ENCODE peak calls at places on chromosome 16, in five cellular contexts. One of them, this sample, is unnamed.

GRCh38 chr16:66120656-66121055 is 245.8 kb upstream of the CDH5 start:
- DNase-seq in brain microvascular endothelial cell: no peak
- DNase-seq in GM23338: no peak
- DNase-seq in nephron progenitor cell: no peak
- DNase-seq in AG04449: peak
- DNase-seq in this sample: no peak

GRCh38 chr16:84056933-84057332 is 14.3 kb upstream of the SLC38A8 start:
- DNase-seq in brain microvascular endothelial cell: no peak
- DNase-seq in GM23338: no peak
- DNase-seq in nephron progenitor cell: no peak
- DNase-seq in AG04449: no peak
- DNase-seq in this sample: no peak

GRCh38 chr16:55621771-55622170 is 34.0 kb upstream of the SLC6A2 start:
- DNase-seq in brain microvascular endothelial cell: no peak
- DNase-seq in GM23338: no peak
- DNase-seq in nephron progenitor cell: no peak
- DNase-seq in AG04449: no peak
- DNase-seq in this sample: no peak

GRCh38 chr16:3022208-3022696 is 1.5 kb downstream of the HCFC1R1 start:
- DNase-seq in brain microvascular endothelial cell: peak
- DNase-seq in GM23338: peak
- DNase-seq in nephron progenitor cell: peak
- DNase-seq in AG04449: peak
- DNase-seq in this sample: peak

GRCh38 chr16:2194166-2194834 is 2.1 kb downstream of the CASKIN1 start:
- DNase-seq in brain microvascular endothelial cell: peak
- DNase-seq in GM23338: no peak
- DNase-seq in nephron progenitor cell: peak
- DNase-seq in AG04449: no peak
- DNase-seq in this sample: peak

GRCh38 chr16:84360170-84360569 is 8.2 kb upstream of the ATP2C2 start:
- DNase-seq in brain microvascular endothelial cell: peak
- DNase-seq in GM23338: no peak
- DNase-seq in nephron progenitor cell: no peak
- DNase-seq in AG04449: no peak
- DNase-seq in this sample: no peak

GRCh38 chr16:66130296-66130910 is 236.1 kb upstream of the CDH5 start:
- DNase-seq in brain microvascular endothelial cell: peak
- DNase-seq in GM23338: no peak
- DNase-seq in nephron progenitor cell: no peak
- DNase-seq in AG04449: no peak
- DNase-seq in this sample: peak

GRCh38 chr16:89288577-89288844 is 71.0 kb downstream of the ZNF778 start:
- DNase-seq in brain microvascular endothelial cell: no peak
- DNase-seq in GM23338: no peak
- DNase-seq in nephron progenitor cell: no peak
- DNase-seq in AG04449: no peak
- DNase-seq in this sample: no peak

GRCh38 chr16:89827383-89828198 is 684 bp upstream of the SPIRE2 start:
- DNase-seq in brain microvascular endothelial cell: peak
- DNase-seq in GM23338: peak
- DNase-seq in nephron progenitor cell: peak
- DNase-seq in AG04449: no peak
- DNase-seq in this sample: peak

GRCh38 chr16:50166511-50167500 is 13.7 kb downstream of the TENT4B start:
- DNase-seq in brain microvascular endothelial cell: no peak
- DNase-seq in GM23338: no peak
- DNase-seq in nephron progenitor cell: no peak
- DNase-seq in AG04449: no peak
- DNase-seq in this sample: no peak

GRCh38 chr16:65122974-65123845 is 1.3 kb upstream of the CDH11 start:
- DNase-seq in brain microvascular endothelial cell: no peak
- DNase-seq in GM23338: peak
- DNase-seq in nephron progenitor cell: peak
- DNase-seq in AG04449: no peak
- DNase-seq in this sample: peak

GRCh38 chr16:85398688-85399582 is 214.2 kb upstream of the GSE1 start:
- DNase-seq in brain microvascular endothelial cell: no peak
- DNase-seq in GM23338: no peak
- DNase-seq in nephron progenitor cell: peak
- DNase-seq in AG04449: no peak
- DNase-seq in this sample: no peak

GRCh38 chr16:24988137-24988535 is 27.0 kb downstream of the ARHGAP17 start:
- DNase-seq in brain microvascular endothelial cell: no peak
- DNase-seq in GM23338: no peak
- DNase-seq in nephron progenitor cell: no peak
- DNase-seq in AG04449: no peak
- DNase-seq in this sample: peak

GRCh38 chr16:17359778-17360177 is 111.0 kb downstream of the XYLT1 start:
- DNase-seq in brain microvascular endothelial cell: no peak
- DNase-seq in GM23338: no peak
- DNase-seq in nephron progenitor cell: no peak
- DNase-seq in AG04449: no peak
- DNase-seq in this sample: peak

GRCh38 chr16:65069766-65070165 is 52.1 kb downstream of the CDH11 start:
- DNase-seq in brain microvascular endothelial cell: peak
- DNase-seq in GM23338: no peak
- DNase-seq in nephron progenitor cell: no peak
- DNase-seq in AG04449: no peak
- DNase-seq in this sample: no peak

GRCh38 chr16:78689536-78689935 is 590.1 kb downstream of the WWOX start:
- DNase-seq in brain microvascular endothelial cell: no peak
- DNase-seq in GM23338: no peak
- DNase-seq in nephron progenitor cell: no peak
- DNase-seq in AG04449: no peak
- DNase-seq in this sample: no peak

GRCh38 chr16:67936124-67936875 is at the start of gene PSMB10:
- DNase-seq in brain microvascular endothelial cell: peak
- DNase-seq in GM23338: peak
- DNase-seq in nephron progenitor cell: peak
- DNase-seq in AG04449: no peak
- DNase-seq in this sample: no peak

GRCh38 chr16:11964761-11965539 is at the start of gene TNFRSF17:
- DNase-seq in brain microvascular endothelial cell: no peak
- DNase-seq in GM23338: no peak
- DNase-seq in nephron progenitor cell: no peak
- DNase-seq in AG04449: no peak
- DNase-seq in this sample: peak
- TF ChIP-seq CTCF in brain microvascular endothelial cell: no peak
- TF ChIP-seq CTCF in GM23338: no peak
- TF ChIP-seq CTCF in nephron progenitor cell: no peak
- TF ChIP-seq CTCF in AG04449: no peak
- TF ChIP-seq CTCF in this sample: no peak

GRCh38 chr16:5633845-5634440 is 536.3 kb upstream of the EEF2KMT start:
- DNase-seq in brain microvascular endothelial cell: peak
- DNase-seq in GM23338: peak
- DNase-seq in nephron progenitor cell: no peak
- DNase-seq in AG04449: no peak
- DNase-seq in this sample: peak
- TF ChIP-seq CTCF in brain microvascular endothelial cell: peak
- TF ChIP-seq CTCF in GM23338: peak
- TF ChIP-seq CTCF in nephron progenitor cell: peak
- TF ChIP-seq CTCF in AG04449: no peak
- TF ChIP-seq CTCF in this sample: peak

DNA sequence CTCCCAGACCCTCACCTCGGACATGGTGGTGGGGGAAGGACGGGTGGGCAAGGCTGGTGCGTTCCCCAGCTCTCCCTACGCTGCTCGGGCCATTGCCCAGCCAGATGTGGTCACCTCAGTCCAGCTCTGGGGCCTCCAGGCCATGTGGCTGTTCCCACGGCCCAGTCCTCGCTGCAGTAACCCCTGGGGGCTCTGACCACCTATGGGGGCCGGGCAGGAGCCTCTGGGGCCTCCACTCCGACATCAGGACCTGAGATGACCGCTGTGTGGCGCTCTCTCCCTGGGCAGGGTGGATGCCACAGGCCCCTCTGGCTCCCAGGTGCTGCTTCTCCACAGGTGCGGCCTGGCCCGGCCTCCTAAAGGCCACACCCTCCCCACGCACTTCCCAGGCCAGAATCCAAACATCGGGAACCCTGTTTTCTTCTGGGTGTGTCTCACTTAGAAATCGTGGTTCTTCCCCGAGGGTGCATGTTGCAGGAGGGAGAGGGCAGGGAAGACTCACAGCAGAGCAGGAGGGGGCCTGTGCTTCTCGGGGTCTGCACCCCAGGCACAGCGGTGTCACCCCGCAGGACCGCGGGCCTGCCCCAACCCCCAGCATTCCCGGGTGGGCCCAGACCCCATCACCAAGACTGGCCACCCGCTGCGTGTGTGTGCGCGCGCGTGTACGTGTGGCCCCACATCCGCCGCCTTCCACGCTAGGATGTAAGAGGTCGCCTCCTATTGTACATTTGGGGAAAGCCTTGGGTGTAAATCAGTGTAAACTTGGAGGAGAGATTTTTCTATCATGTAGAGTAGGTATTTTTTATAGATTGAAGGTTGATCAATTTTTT is 5.9 kb upstream of the CAPN15 start:
- DNase-seq in brain microvascular endothelial cell: no peak
- DNase-seq in GM23338: peak
- DNase-seq in nephron progenitor cell: no peak
- DNase-seq in AG04449: no peak
- DNase-seq in this sample: no peak
- TF ChIP-seq CTCF in brain microvascular endothelial cell: peak
- TF ChIP-seq CTCF in GM23338: peak
- TF ChIP-seq CTCF in nephron progenitor cell: no peak
- TF ChIP-seq CTCF in AG04449: no peak
- TF ChIP-seq CTCF in this sample: peak

DNA sequence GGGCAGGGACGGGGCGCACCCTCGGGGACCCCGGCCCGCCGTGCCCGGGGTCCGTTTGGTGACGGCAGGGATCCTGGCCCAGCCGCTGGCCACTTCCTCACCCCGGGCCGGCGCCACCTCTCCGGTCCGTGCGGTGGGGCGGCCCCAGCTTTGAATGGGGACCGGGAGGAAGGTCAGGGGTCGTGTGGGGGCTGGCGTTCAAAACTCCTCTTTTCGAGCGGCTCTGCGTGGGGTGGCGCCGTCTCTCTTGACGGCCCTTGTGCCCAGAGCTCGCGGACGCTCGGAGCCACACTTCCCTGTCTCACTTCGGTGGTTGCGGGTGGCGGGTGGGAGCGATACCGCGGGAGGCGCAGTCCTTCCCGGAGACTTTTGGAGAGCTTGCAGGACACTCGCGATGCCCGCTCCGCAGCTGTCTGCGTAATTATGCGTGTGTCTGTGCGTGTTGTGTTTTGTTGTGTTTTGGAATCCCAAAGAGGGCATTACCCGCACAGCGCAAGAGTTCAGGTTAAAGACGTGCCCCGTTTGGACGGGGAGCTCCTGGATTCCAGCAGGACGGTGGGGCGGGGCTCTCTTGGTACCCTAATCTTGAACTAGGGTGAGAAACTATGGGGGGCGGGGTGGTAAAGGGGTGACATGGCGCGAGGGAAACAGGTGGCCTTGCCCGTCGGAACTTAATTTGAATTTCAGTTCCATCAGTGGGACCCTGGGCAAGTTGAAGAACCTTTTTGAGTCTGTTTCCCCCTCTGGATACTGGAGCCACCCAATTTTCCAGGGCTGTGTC is 639 bp downstream of the PLCG2 start:
- DNase-seq in brain microvascular endothelial cell: no peak
- DNase-seq in GM23338: peak
- DNase-seq in nephron progenitor cell: peak
- DNase-seq in AG04449: no peak
- DNase-seq in this sample: no peak
- TF ChIP-seq CTCF in brain microvascular endothelial cell: no peak
- TF ChIP-seq CTCF in GM23338: no peak
- TF ChIP-seq CTCF in nephron progenitor cell: no peak
- TF ChIP-seq CTCF in AG04449: no peak
- TF ChIP-seq CTCF in this sample: no peak

DNA sequence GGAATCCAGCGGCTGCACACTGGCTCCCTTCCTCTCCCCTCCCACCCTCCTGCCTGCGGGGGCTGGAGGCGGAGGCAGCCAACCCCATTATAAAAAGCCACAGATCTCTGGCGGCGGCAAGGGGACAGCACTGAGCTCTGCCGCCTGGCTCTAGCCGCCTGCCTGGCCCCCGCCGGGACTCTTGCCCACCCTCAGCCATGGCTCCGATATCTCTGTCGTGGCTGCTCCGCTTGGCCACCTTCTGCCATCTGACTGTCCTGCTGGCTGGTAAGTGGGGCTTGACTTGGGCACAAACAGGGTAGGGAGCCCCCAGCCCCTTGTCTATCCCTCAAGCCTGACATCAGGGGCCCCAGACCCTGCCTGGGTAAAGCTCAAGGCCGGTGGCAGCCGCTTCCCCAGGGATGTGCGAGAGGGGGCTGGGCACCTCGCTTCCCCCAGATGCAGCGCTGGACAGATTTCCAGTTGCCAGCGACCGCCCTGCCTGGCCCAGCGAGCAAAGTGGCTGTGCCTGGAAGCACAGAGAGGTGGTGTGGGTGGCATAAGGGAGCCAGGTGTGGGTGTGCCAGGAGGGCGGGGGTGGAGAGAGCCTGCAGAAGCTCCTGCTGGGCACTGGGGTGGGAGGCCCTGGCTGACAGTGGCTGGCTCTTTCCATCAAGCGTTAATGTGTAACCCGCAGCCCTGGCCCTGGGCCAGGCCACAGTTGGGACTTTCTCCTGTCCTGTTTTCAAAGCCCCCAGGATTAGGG is at the start of gene CX3CL1:
- DNase-seq in brain microvascular endothelial cell: peak
- DNase-seq in GM23338: peak
- DNase-seq in nephron progenitor cell: peak
- DNase-seq in AG04449: no peak
- DNase-seq in this sample: peak
- TF ChIP-seq CTCF in brain microvascular endothelial cell: peak
- TF ChIP-seq CTCF in GM23338: peak
- TF ChIP-seq CTCF in nephron progenitor cell: no peak
- TF ChIP-seq CTCF in AG04449: no peak
- TF ChIP-seq CTCF in this sample: no peak

GRCh38 chr16:16047761-16048160 is 98.3 kb downstream of the ABCC1 start:
- DNase-seq in brain microvascular endothelial cell: no peak
- DNase-seq in GM23338: no peak
- DNase-seq in nephron progenitor cell: no peak
- DNase-seq in AG04449: no peak
- DNase-seq in this sample: no peak

GRCh38 chr16:16045311-16045710 is 95.9 kb downstream of the ABCC1 start:
- DNase-seq in brain microvascular endothelial cell: no peak
- DNase-seq in GM23338: no peak
- DNase-seq in nephron progenitor cell: no peak
- DNase-seq in AG04449: no peak
- DNase-seq in this sample: no peak

GRCh38 chr16:16042076-16042475 is 92.7 kb downstream of the ABCC1 start:
- DNase-seq in brain microvascular endothelial cell: peak
- DNase-seq in GM23338: no peak
- DNase-seq in nephron progenitor cell: no peak
- DNase-seq in AG04449: peak
- DNase-seq in this sample: peak

GRCh38 chr16:16048904-16049582 is 99.6 kb downstream of the ABCC1 start:
- DNase-seq in brain microvascular endothelial cell: no peak
- DNase-seq in GM23338: no peak
- DNase-seq in nephron progenitor cell: no peak
- DNase-seq in AG04449: no peak
- DNase-seq in this sample: no peak

GRCh38 chr16:16045879-16046278 is 96.5 kb downstream of the ABCC1 start:
- DNase-seq in brain microvascular endothelial cell: no peak
- DNase-seq in GM23338: peak
- DNase-seq in nephron progenitor cell: peak
- DNase-seq in AG04449: no peak
- DNase-seq in this sample: no peak
- TF ChIP-seq CTCF in brain microvascular endothelial cell: no peak
- TF ChIP-seq CTCF in GM23338: peak
- TF ChIP-seq CTCF in nephron progenitor cell: peak
- TF ChIP-seq CTCF in AG04449: no peak
- TF ChIP-seq CTCF in this sample: peak